ENCODE peak calls at places on chromosomes 13 and 19, in six cellular contexts. G is GM06990; Q is GM13977; F is neural progenitor cell; S is CD8-positive, alpha-beta T cell; B is glutamatergic neuron. E is an unnamed sample.

GRCh38 chr19:48501446-48501960 is 10.1 kb downstream of the LMTK3 start:
- DNase-seq in G (peak), S (peak), F (peak), B (no peak), Q (no peak), E (no peak)

GRCh38 chr13:47109028-47109427 is 212.2 kb upstream of the HTR2A start:
- DNase-seq in S (no peak), B (no peak), Q (no peak), F (no peak), G (no peak), E (no peak)

GRCh38 chr13:100051070-100051469 is 37.8 kb upstream of the PCCA start:
- DNase-seq in Q (no peak), F (no peak), S (no peak), G (no peak), B (no peak), E (no peak)

GRCh38 chr19:41359741-41360140 is 4.2 kb downstream of the B9D2 start:
- DNase-seq in F (no peak), Q (no peak), B (no peak), S (no peak), G (no peak), E (no peak)

GRCh38 chr13:24038405-24038804 is 122.1 kb upstream of the SPATA13 start:
- DNase-seq in G (no peak), Q (no peak), S (peak), F (no peak), B (no peak), E (no peak)

GRCh38 chr19:44050740-44051653 is 839 bp upstream of the ZNF223 start:
- DNase-seq in B (no peak), F (no peak), G (no peak), Q (no peak), S (no peak), E (no peak)

GRCh38 chr13:101449971-101450748 is 2.3 kb upstream of the ITGBL1 start:
- DNase-seq in B (no peak), F (no peak), S (no peak), G (no peak), Q (no peak), E (peak)

GRCh38 chr19:47357788-47358680 is 8.9 kb downstream of the DHX34 start:
- DNase-seq in B (no peak), Q (no peak), F (peak), S (no peak), G (no peak), E (no peak)

GRCh38 chr13:60788156-60788829 is 391.3 kb downstream of the TDRD3 start:
- DNase-seq in G (no peak), Q (no peak), F (no peak), S (no peak), B (no peak), E (no peak)

GRCh38 chr13:60787083-60787482 is 390.1 kb downstream of the TDRD3 start:
- DNase-seq in S (no peak), Q (no peak), F (no peak), G (no peak), B (no peak), E (no peak)

GRCh38 chr13:112814905-112815585 is 125.2 kb downstream of the ATP11A start:
- DNase-seq in S (no peak), Q (no peak), B (no peak), G (no peak), F (no peak), E (peak)

GRCh38 chr13:108961542-108962125 is 332.2 kb downstream of the MYO16 start:
- DNase-seq in Q (peak), F (peak), G (peak), S (peak), B (no peak), E (peak)

GRCh38 chr19:13887039-13887438 is 10.1 kb downstream of the NANOS3 start:
- DNase-seq in Q (no peak), G (no peak), F (no peak), S (no peak), B (no peak), E (no peak)

GRCh38 chr13:32246468-32246867 is 68.7 kb downstream of the ZAR1L start:
- DNase-seq in B (peak), Q (peak), F (peak), S (peak), G (peak), E (peak)

GRCh38 chr13:112928958-112929777 is 39.8 kb upstream of the MCF2L start:
- DNase-seq in B (no peak), G (no peak), S (no peak), F (no peak), Q (no peak), E (no peak)

GRCh38 chr19:51002542-51003311 is 1.3 kb upstream of the KLK8 start:
- DNase-seq in G (peak), Q (no peak), F (peak), B (peak), S (no peak), E (no peak)

GRCh38 chr13:45299194-45299593 is 41.8 kb downstream of the TPT1 start:
- DNase-seq in G (no peak), Q (no peak), B (no peak), F (no peak), S (no peak), E (no peak)

GRCh38 chr13:65460136-65460535 is 1770.0 kb downstream of the PCDH9 start:
- DNase-seq in F (no peak), S (no peak), B (no peak), Q (no peak), G (no peak), E (peak)

DNA sequence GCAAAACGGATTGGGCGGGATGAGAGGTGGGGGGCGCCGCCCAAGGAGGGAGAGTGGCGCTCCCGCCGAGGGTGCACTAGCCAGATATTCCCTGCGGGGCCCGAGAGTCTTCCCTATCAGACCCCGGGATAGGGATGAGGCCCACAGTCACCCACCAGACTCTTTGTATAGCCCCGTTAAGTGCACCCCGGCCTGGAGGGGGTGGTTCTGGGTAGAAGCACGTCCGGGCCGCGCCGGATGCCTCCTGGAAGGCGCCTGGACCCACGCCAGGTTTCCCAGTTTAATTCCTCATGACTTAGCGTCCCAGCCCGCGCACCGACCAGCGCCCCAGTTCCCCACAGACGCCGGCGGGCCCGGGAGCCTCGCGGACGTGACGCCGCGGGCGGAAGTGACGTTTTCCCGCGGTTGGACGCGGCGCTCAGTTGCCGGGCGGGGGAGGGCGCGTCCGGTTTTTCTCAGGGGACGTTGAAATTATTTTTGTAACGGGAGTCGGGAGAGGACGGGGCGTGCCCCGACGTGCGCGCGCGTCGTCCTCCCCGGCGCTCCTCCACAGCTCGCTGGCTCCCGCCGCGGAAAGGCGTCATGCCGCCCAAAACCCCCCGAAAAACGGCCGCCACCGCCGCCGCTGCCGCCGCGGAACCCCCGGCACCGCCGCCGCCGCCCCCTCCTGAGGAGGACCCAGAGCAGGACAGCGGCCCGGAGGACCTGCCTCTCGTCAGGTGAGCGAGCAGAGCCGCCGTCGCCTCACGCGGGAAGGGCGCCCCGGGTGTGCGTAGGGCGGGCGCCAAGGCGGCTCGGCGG is at the start of gene RB1:
- DNase-seq in B (peak), S (peak), F (peak), Q (peak), G (peak), E (peak)
- TF ChIP-seq CTCF in B (no peak), S (no peak), F (peak), Q (no peak), G (no peak), E (no peak)

DNA sequence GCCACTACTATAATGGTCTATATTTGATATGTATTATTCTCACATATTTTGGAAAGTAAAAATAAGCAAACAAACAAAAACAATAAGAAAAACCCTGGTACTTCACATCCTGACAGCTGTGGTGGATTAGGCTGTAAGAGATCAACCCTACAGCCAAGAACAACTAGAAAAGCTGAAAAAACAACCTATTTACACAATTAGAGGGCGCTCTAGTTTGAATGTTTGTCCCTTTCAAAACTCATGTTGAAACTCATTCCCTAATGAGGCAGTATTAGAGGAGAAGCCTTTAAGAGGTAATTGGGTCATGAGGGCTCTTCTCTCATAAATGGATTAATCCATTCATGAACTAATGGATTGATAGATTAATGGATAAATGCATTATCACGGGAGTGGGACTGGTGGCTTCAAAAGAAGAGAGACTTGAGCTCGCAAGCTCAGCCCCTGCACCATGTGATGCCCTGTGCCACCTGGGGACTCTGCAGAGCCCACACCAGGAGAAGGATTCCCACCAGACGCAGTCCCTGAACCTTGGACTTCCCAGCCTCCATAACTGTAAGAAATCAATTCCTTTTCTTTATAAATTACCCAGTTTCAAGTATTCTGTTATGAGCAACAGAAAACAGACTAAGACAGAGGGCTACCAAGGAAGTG is 733.9 kb upstream of the ARGLU1 start:
- DNase-seq in S (no peak), B (no peak), F (peak), Q (no peak), G (no peak), E (no peak)
- TF ChIP-seq CTCF in S (no peak), B (no peak), F (peak), Q (no peak), G (no peak), E (no peak)

GRCh38 chr13:27535546-27535945 is 84.8 kb downstream of the LNX2 start:
- DNase-seq in B (no peak), Q (no peak), S (no peak), F (no peak), G (no peak), E (no peak)

GRCh38 chr13:27534108-27534975 is 84.0 kb upstream of the MTIF3 start:
- DNase-seq in B (no peak), S (no peak), F (no peak), Q (no peak), G (no peak), E (no peak)

GRCh38 chr13:27534976-27535370 is 84.6 kb upstream of the MTIF3 start:
- DNase-seq in G (no peak), Q (no peak), S (no peak), F (no peak), B (no peak), E (no peak)

GRCh38 chr13:27536361-27537101 is 83.8 kb downstream of the LNX2 start:
- DNase-seq in B (no peak), Q (no peak), G (no peak), F (no peak), S (no peak), E (no peak)

GRCh38 chr13:27533155-27533643 is 82.8 kb upstream of the MTIF3 start:
- DNase-seq in G (peak), F (peak), S (peak), Q (peak), B (peak), E (peak)
- TF ChIP-seq CTCF in G (peak), F (peak), S (peak), Q (peak), B (peak), E (peak)

GRCh38 chr13:27339299-27339698 is 68.7 kb downstream of the RASL11A start:
- DNase-seq in Q (peak), S (peak), B (peak), G (no peak), F (peak), E (no peak)
- TF ChIP-seq CTCF in Q (peak), S (peak), B (peak), G (peak), F (peak), E (peak)